ENCODE peak calls at places on chromosomes 7 and 10, in ten cellular contexts. One of them, this sample, is unnamed. For H3K36me3, the result is how much of the 10 kb centered on the place peaks cover.

GRCh38 chr7:94888542-94888941 is 18.9 kb upstream of the PPP1R9A start:
- DNase-seq in Karpas-422: no peak
- DNase-seq in CD8-positive, alpha-beta memory T cell: no peak
- DNase-seq in neuronal stem cell: no peak
- DNase-seq in heart right ventricle: peak
- DNase-seq in GM23338: peak
- DNase-seq in right atrium auricular region: no peak
- DNase-seq in A673: peak
- DNase-seq in tibial artery: no peak
- DNase-seq in RWPE2: no peak
- DNase-seq in this sample: no peak

GRCh38 chr7:31850601-31851000 is 163.6 kb downstream of the PPP1R17 start:
- DNase-seq in right atrium auricular region: no peak
- DNase-seq in tibial artery: no peak
- DNase-seq in RWPE2: no peak
- DNase-seq in Karpas-422: no peak
- DNase-seq in CD8-positive, alpha-beta memory T cell: no peak
- DNase-seq in GM23338: no peak
- DNase-seq in A673: no peak
- DNase-seq in neuronal stem cell: no peak
- DNase-seq in heart right ventricle: no peak
- DNase-seq in this sample: no peak

GRCh38 chr7:3260425-3260762 is 40.7 kb upstream of the SDK1 start:
- DNase-seq in Karpas-422: no peak
- DNase-seq in heart right ventricle: no peak
- DNase-seq in GM23338: no peak
- DNase-seq in right atrium auricular region: no peak
- DNase-seq in A673: peak
- DNase-seq in RWPE2: no peak
- DNase-seq in CD8-positive, alpha-beta memory T cell: no peak
- DNase-seq in neuronal stem cell: no peak
- DNase-seq in tibial artery: peak
- DNase-seq in this sample: no peak

GRCh38 chr7:131897016-131897789 is 340.8 kb upstream of the PODXL start:
- DNase-seq in Karpas-422: no peak
- DNase-seq in neuronal stem cell: no peak
- DNase-seq in tibial artery: no peak
- DNase-seq in right atrium auricular region: no peak
- DNase-seq in A673: peak
- DNase-seq in CD8-positive, alpha-beta memory T cell: no peak
- DNase-seq in heart right ventricle: no peak
- DNase-seq in GM23338: peak
- DNase-seq in RWPE2: no peak
- DNase-seq in this sample: no peak

GRCh38 chr10:44706745-44707144 is 204.4 kb upstream of the TMEM72 start:
- DNase-seq in GM23338: no peak
- DNase-seq in CD8-positive, alpha-beta memory T cell: no peak
- DNase-seq in right atrium auricular region: no peak
- DNase-seq in A673: no peak
- DNase-seq in neuronal stem cell: no peak
- DNase-seq in tibial artery: no peak
- DNase-seq in heart right ventricle: no peak
- DNase-seq in RWPE2: no peak
- DNase-seq in Karpas-422: no peak
- DNase-seq in this sample: no peak

GRCh38 chr10:74051729-74052342 is 53.9 kb downstream of the VCL start:
- DNase-seq in RWPE2: no peak
- DNase-seq in right atrium auricular region: no peak
- DNase-seq in neuronal stem cell: no peak
- DNase-seq in CD8-positive, alpha-beta memory T cell: no peak
- DNase-seq in A673: no peak
- DNase-seq in heart right ventricle: no peak
- DNase-seq in tibial artery: no peak
- DNase-seq in GM23338: peak
- DNase-seq in Karpas-422: peak
- DNase-seq in this sample: no peak

GRCh38 chr7:105678811-105679495 is 97.7 kb upstream of the EFCAB10 start:
- DNase-seq in CD8-positive, alpha-beta memory T cell: no peak
- DNase-seq in tibial artery: peak
- DNase-seq in heart right ventricle: peak
- DNase-seq in A673: peak
- DNase-seq in GM23338: peak
- DNase-seq in neuronal stem cell: no peak
- DNase-seq in RWPE2: no peak
- DNase-seq in Karpas-422: peak
- DNase-seq in right atrium auricular region: peak
- DNase-seq in this sample: peak

GRCh38 chr10:25294032-25294926 is 119.5 kb downstream of the GPR158 start:
- DNase-seq in right atrium auricular region: no peak
- DNase-seq in heart right ventricle: no peak
- DNase-seq in CD8-positive, alpha-beta memory T cell: no peak
- DNase-seq in A673: no peak
- DNase-seq in neuronal stem cell: no peak
- DNase-seq in tibial artery: no peak
- DNase-seq in GM23338: no peak
- DNase-seq in Karpas-422: no peak
- DNase-seq in RWPE2: no peak
- DNase-seq in this sample: no peak

GRCh38 chr10:80161321-80162084 is 29.0 kb downstream of the PLAC9 start:
- DNase-seq in tibial artery: no peak
- DNase-seq in heart right ventricle: no peak
- DNase-seq in A673: peak
- DNase-seq in RWPE2: no peak
- DNase-seq in GM23338: peak
- DNase-seq in CD8-positive, alpha-beta memory T cell: no peak
- DNase-seq in neuronal stem cell: no peak
- DNase-seq in right atrium auricular region: no peak
- DNase-seq in Karpas-422: peak
- DNase-seq in this sample: no peak

GRCh38 chr7:130135208-130136205 is 65.2 kb downstream of the KLHDC10 start:
- DNase-seq in RWPE2: no peak
- DNase-seq in tibial artery: no peak
- DNase-seq in A673: no peak
- DNase-seq in CD8-positive, alpha-beta memory T cell: no peak
- DNase-seq in right atrium auricular region: no peak
- DNase-seq in Karpas-422: no peak
- DNase-seq in heart right ventricle: no peak
- DNase-seq in neuronal stem cell: no peak
- DNase-seq in GM23338: no peak
- DNase-seq in this sample: no peak

GRCh38 chr10:97169911-97170693 is 15.7 kb downstream of the SLIT1 start:
- DNase-seq in tibial artery: no peak
- DNase-seq in GM23338: no peak
- DNase-seq in RWPE2: no peak
- DNase-seq in neuronal stem cell: no peak
- DNase-seq in Karpas-422: no peak
- DNase-seq in heart right ventricle: peak
- DNase-seq in right atrium auricular region: no peak
- DNase-seq in CD8-positive, alpha-beta memory T cell: no peak
- DNase-seq in A673: no peak
- DNase-seq in this sample: peak

DNA sequence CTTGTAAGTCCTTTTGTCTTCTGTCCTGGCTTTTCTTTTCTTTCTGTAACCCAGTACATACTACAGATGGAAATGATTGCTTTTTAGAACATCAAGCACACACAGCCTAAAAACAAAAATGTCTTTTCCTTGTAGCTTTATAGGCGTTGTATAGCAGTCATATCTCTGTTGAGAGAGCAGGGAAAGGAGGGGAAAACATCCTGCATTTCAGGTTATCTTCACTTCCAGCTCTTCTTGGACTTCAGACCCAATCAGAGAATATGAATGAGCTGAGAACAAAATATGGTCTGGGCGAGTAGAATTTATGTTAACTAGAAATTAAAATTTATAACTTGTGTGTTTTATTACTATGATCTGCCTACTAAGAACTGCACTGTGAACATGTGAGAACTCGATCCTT is 14.7 kb downstream of the TMEM60 start:
- DNase-seq in Karpas-422: no peak
- DNase-seq in GM23338: no peak
- DNase-seq in tibial artery: no peak
- DNase-seq in CD8-positive, alpha-beta memory T cell: no peak
- DNase-seq in A673: no peak
- DNase-seq in right atrium auricular region: no peak
- DNase-seq in neuronal stem cell: no peak
- DNase-seq in heart right ventricle: no peak
- DNase-seq in RWPE2: no peak
- DNase-seq in this sample: no peak
- H3K36me3 ChIP-seq in Karpas-422: under half
- H3K36me3 ChIP-seq in GM23338: under half
- H3K36me3 ChIP-seq in tibial artery: under half
- H3K36me3 ChIP-seq in CD8-positive, alpha-beta memory T cell: under half
- H3K36me3 ChIP-seq in A673: under half
- H3K36me3 ChIP-seq in right atrium auricular region: under half
- H3K36me3 ChIP-seq in neuronal stem cell: under half
- H3K36me3 ChIP-seq in heart right ventricle: under half
- H3K36me3 ChIP-seq in RWPE2: under half
- H3K36me3 ChIP-seq in this sample: under half

GRCh38 chr10:117546630-117547300 is 4.2 kb downstream of the EMX2 start:
- DNase-seq in GM23338: peak
- DNase-seq in RWPE2: no peak
- DNase-seq in A673: no peak
- DNase-seq in right atrium auricular region: no peak
- DNase-seq in Karpas-422: no peak
- DNase-seq in heart right ventricle: no peak
- DNase-seq in neuronal stem cell: no peak
- DNase-seq in tibial artery: no peak
- DNase-seq in CD8-positive, alpha-beta memory T cell: no peak
- DNase-seq in this sample: no peak
- H3K4me3 ChIP-seq in GM23338: peak
- H3K4me3 ChIP-seq in RWPE2: no peak
- H3K4me3 ChIP-seq in A673: no peak
- H3K4me3 ChIP-seq in right atrium auricular region: no peak
- H3K4me3 ChIP-seq in Karpas-422: no peak
- H3K4me3 ChIP-seq in heart right ventricle: no peak
- H3K4me3 ChIP-seq in neuronal stem cell: peak
- H3K4me3 ChIP-seq in tibial artery: peak
- H3K4me3 ChIP-seq in CD8-positive, alpha-beta memory T cell: no peak
- H3K4me3 ChIP-seq in this sample: no peak

GRCh38 chr10:71561003-71561577 is 158.5 kb downstream of the C10orf105 start:
- DNase-seq in heart right ventricle: no peak
- DNase-seq in neuronal stem cell: no peak
- DNase-seq in tibial artery: no peak
- DNase-seq in A673: no peak
- DNase-seq in RWPE2: no peak
- DNase-seq in CD8-positive, alpha-beta memory T cell: no peak
- DNase-seq in Karpas-422: no peak
- DNase-seq in right atrium auricular region: no peak
- DNase-seq in GM23338: no peak
- DNase-seq in this sample: no peak

GRCh38 chr10:71562884-71563283 is 156.7 kb downstream of the C10orf105 start:
- DNase-seq in right atrium auricular region: no peak
- DNase-seq in CD8-positive, alpha-beta memory T cell: no peak
- DNase-seq in tibial artery: no peak
- DNase-seq in A673: no peak
- DNase-seq in neuronal stem cell: no peak
- DNase-seq in Karpas-422: no peak
- DNase-seq in GM23338: no peak
- DNase-seq in heart right ventricle: no peak
- DNase-seq in RWPE2: no peak
- DNase-seq in this sample: no peak

GRCh38 chr10:71564221-71564820 is 155.3 kb downstream of the C10orf105 start:
- DNase-seq in neuronal stem cell: no peak
- DNase-seq in A673: peak
- DNase-seq in right atrium auricular region: no peak
- DNase-seq in CD8-positive, alpha-beta memory T cell: no peak
- DNase-seq in Karpas-422: no peak
- DNase-seq in RWPE2: no peak
- DNase-seq in heart right ventricle: no peak
- DNase-seq in tibial artery: no peak
- DNase-seq in GM23338: no peak
- DNase-seq in this sample: no peak

GRCh38 chr10:71565284-71566000 is 154.1 kb downstream of the C10orf105 start:
- DNase-seq in CD8-positive, alpha-beta memory T cell: no peak
- DNase-seq in GM23338: no peak
- DNase-seq in neuronal stem cell: no peak
- DNase-seq in heart right ventricle: no peak
- DNase-seq in Karpas-422: no peak
- DNase-seq in A673: no peak
- DNase-seq in tibial artery: no peak
- DNase-seq in right atrium auricular region: no peak
- DNase-seq in RWPE2: no peak
- DNase-seq in this sample: no peak

GRCh38 chr10:71562181-71562580 is 157.4 kb downstream of the C10orf105 start:
- DNase-seq in heart right ventricle: no peak
- DNase-seq in RWPE2: no peak
- DNase-seq in right atrium auricular region: no peak
- DNase-seq in neuronal stem cell: no peak
- DNase-seq in GM23338: no peak
- DNase-seq in tibial artery: no peak
- DNase-seq in Karpas-422: no peak
- DNase-seq in CD8-positive, alpha-beta memory T cell: no peak
- DNase-seq in A673: no peak
- DNase-seq in this sample: no peak
- H3K36me3 ChIP-seq in heart right ventricle: under half
- H3K36me3 ChIP-seq in RWPE2: under half
- H3K36me3 ChIP-seq in right atrium auricular region: under half
- H3K36me3 ChIP-seq in neuronal stem cell: under half
- H3K36me3 ChIP-seq in GM23338: under half
- H3K36me3 ChIP-seq in tibial artery: under half
- H3K36me3 ChIP-seq in Karpas-422: under half
- H3K36me3 ChIP-seq in CD8-positive, alpha-beta memory T cell: under half
- H3K36me3 ChIP-seq in A673: under half
- H3K36me3 ChIP-seq in this sample: under half

GRCh38 chr7:88322151-88322550 is 15.5 kb upstream of the STEAP4 start:
- DNase-seq in GM23338: no peak
- DNase-seq in Karpas-422: no peak
- DNase-seq in right atrium auricular region: no peak
- DNase-seq in neuronal stem cell: no peak
- DNase-seq in CD8-positive, alpha-beta memory T cell: no peak
- DNase-seq in RWPE2: no peak
- DNase-seq in heart right ventricle: no peak
- DNase-seq in tibial artery: no peak
- DNase-seq in A673: no peak
- DNase-seq in this sample: no peak

GRCh38 chr7:88321694-88322093 is 15.0 kb upstream of the STEAP4 start:
- DNase-seq in tibial artery: no peak
- DNase-seq in RWPE2: no peak
- DNase-seq in A673: no peak
- DNase-seq in Karpas-422: no peak
- DNase-seq in heart right ventricle: no peak
- DNase-seq in neuronal stem cell: no peak
- DNase-seq in CD8-positive, alpha-beta memory T cell: no peak
- DNase-seq in GM23338: no peak
- DNase-seq in right atrium auricular region: no peak
- DNase-seq in this sample: no peak

GRCh38 chr7:88315532-88315931 is 8.8 kb upstream of the STEAP4 start:
- DNase-seq in GM23338: no peak
- DNase-seq in A673: no peak
- DNase-seq in tibial artery: no peak
- DNase-seq in Karpas-422: no peak
- DNase-seq in right atrium auricular region: no peak
- DNase-seq in neuronal stem cell: no peak
- DNase-seq in CD8-positive, alpha-beta memory T cell: no peak
- DNase-seq in heart right ventricle: no peak
- DNase-seq in RWPE2: no peak
- DNase-seq in this sample: no peak

GRCh38 chr7:88317422-88317821 is 10.7 kb upstream of the STEAP4 start:
- DNase-seq in tibial artery: no peak
- DNase-seq in CD8-positive, alpha-beta memory T cell: no peak
- DNase-seq in Karpas-422: no peak
- DNase-seq in RWPE2: no peak
- DNase-seq in neuronal stem cell: no peak
- DNase-seq in right atrium auricular region: no peak
- DNase-seq in heart right ventricle: no peak
- DNase-seq in GM23338: no peak
- DNase-seq in A673: no peak
- DNase-seq in this sample: no peak

GRCh38 chr7:88318196-88318595 is 11.5 kb upstream of the STEAP4 start:
- DNase-seq in tibial artery: no peak
- DNase-seq in GM23338: no peak
- DNase-seq in heart right ventricle: no peak
- DNase-seq in RWPE2: no peak
- DNase-seq in neuronal stem cell: no peak
- DNase-seq in CD8-positive, alpha-beta memory T cell: no peak
- DNase-seq in Karpas-422: no peak
- DNase-seq in A673: no peak
- DNase-seq in right atrium auricular region: no peak
- DNase-seq in this sample: no peak
- H3K4me3 ChIP-seq in tibial artery: no peak
- H3K4me3 ChIP-seq in GM23338: no peak
- H3K4me3 ChIP-seq in heart right ventricle: no peak
- H3K4me3 ChIP-seq in RWPE2: no peak
- H3K4me3 ChIP-seq in neuronal stem cell: no peak
- H3K4me3 ChIP-seq in CD8-positive, alpha-beta memory T cell: no peak
- H3K4me3 ChIP-seq in Karpas-422: no peak
- H3K4me3 ChIP-seq in A673: no peak
- H3K4me3 ChIP-seq in right atrium auricular region: no peak
- H3K4me3 ChIP-seq in this sample: no peak

This sample was measured in spleen.